ENCODE peak calls at places on chromosomes 7 and 10, in ten cellular contexts. One of them, this sample, is unnamed. For H3K9me3, the result is how much of the 10 kb centered on the place peaks cover.

GRCh38 chr7:107167483-107168232 is 1.1 kb upstream of the HBP1 start:
- DNase-seq in hepatocyte: peak
- DNase-seq in left ventricle myocardium inferior: peak
- DNase-seq in mucosa of descending colon: peak
- DNase-seq in body of pancreas: peak
- DNase-seq in tibial artery: no peak
- DNase-seq in colonic mucosa: peak
- DNase-seq in heart left ventricle: peak
- DNase-seq in K562: peak
- DNase-seq in stomach: peak
- DNase-seq in this sample: peak

GRCh38 chr10:111578076-111578475 is 501.2 kb downstream of the ADRA2A start:
- DNase-seq in mucosa of descending colon: no peak
- DNase-seq in colonic mucosa: no peak
- DNase-seq in K562: no peak
- DNase-seq in heart left ventricle: no peak
- DNase-seq in tibial artery: no peak
- DNase-seq in body of pancreas: no peak
- DNase-seq in hepatocyte: no peak
- DNase-seq in stomach: no peak
- DNase-seq in left ventricle myocardium inferior: no peak
- DNase-seq in this sample: no peak

GRCh38 chr10:71134732-71135211 is 77.6 kb upstream of the UNC5B start:
- DNase-seq in body of pancreas: no peak
- DNase-seq in tibial artery: peak
- DNase-seq in colonic mucosa: no peak
- DNase-seq in stomach: no peak
- DNase-seq in heart left ventricle: no peak
- DNase-seq in left ventricle myocardium inferior: no peak
- DNase-seq in K562: no peak
- DNase-seq in hepatocyte: no peak
- DNase-seq in mucosa of descending colon: no peak
- DNase-seq in this sample: no peak

GRCh38 chr7:64494912-64495461 is 67.9 kb downstream of the ZNF680 start:
- DNase-seq in left ventricle myocardium inferior: no peak
- DNase-seq in hepatocyte: no peak
- DNase-seq in tibial artery: no peak
- DNase-seq in stomach: no peak
- DNase-seq in mucosa of descending colon: no peak
- DNase-seq in heart left ventricle: no peak
- DNase-seq in body of pancreas: no peak
- DNase-seq in colonic mucosa: no peak
- DNase-seq in K562: no peak
- DNase-seq in this sample: no peak

GRCh38 chr10:60573342-60573741 is 183.7 kb upstream of the ANK3 start:
- DNase-seq in K562: no peak
- DNase-seq in left ventricle myocardium inferior: no peak
- DNase-seq in body of pancreas: no peak
- DNase-seq in heart left ventricle: no peak
- DNase-seq in hepatocyte: no peak
- DNase-seq in stomach: no peak
- DNase-seq in colonic mucosa: no peak
- DNase-seq in mucosa of descending colon: no peak
- DNase-seq in tibial artery: no peak
- DNase-seq in this sample: no peak

GRCh38 chr7:140404565-140405080 is 765 bp downstream of the RAB19 start:
- DNase-seq in body of pancreas: no peak
- DNase-seq in colonic mucosa: no peak
- DNase-seq in stomach: no peak
- DNase-seq in K562: no peak
- DNase-seq in heart left ventricle: no peak
- DNase-seq in tibial artery: no peak
- DNase-seq in left ventricle myocardium inferior: no peak
- DNase-seq in hepatocyte: no peak
- DNase-seq in mucosa of descending colon: no peak
- DNase-seq in this sample: no peak

GRCh38 chr10:25388862-25389206 is 214.0 kb downstream of the GPR158 start:
- DNase-seq in colonic mucosa: no peak
- DNase-seq in mucosa of descending colon: no peak
- DNase-seq in body of pancreas: no peak
- DNase-seq in stomach: no peak
- DNase-seq in left ventricle myocardium inferior: no peak
- DNase-seq in heart left ventricle: no peak
- DNase-seq in hepatocyte: no peak
- DNase-seq in tibial artery: no peak
- DNase-seq in K562: no peak
- DNase-seq in this sample: no peak

GRCh38 chr7:28211006-28211405 is 30.4 kb upstream of the JAZF1 start:
- DNase-seq in heart left ventricle: no peak
- DNase-seq in body of pancreas: no peak
- DNase-seq in stomach: no peak
- DNase-seq in hepatocyte: no peak
- DNase-seq in colonic mucosa: no peak
- DNase-seq in tibial artery: no peak
- DNase-seq in K562: no peak
- DNase-seq in left ventricle myocardium inferior: no peak
- DNase-seq in mucosa of descending colon: no peak
- DNase-seq in this sample: no peak

GRCh38 chr10:92590623-92591549 is 2.0 kb upstream of the KIF11 start:
- DNase-seq in colonic mucosa: peak
- DNase-seq in mucosa of descending colon: peak
- DNase-seq in body of pancreas: peak
- DNase-seq in K562: peak
- DNase-seq in hepatocyte: peak
- DNase-seq in heart left ventricle: peak
- DNase-seq in tibial artery: peak
- DNase-seq in stomach: no peak
- DNase-seq in left ventricle myocardium inferior: peak
- DNase-seq in this sample: peak
- TF ChIP-seq CTCF in colonic mucosa: no peak
- TF ChIP-seq CTCF in mucosa of descending colon: no peak
- TF ChIP-seq CTCF in body of pancreas: no peak
- TF ChIP-seq CTCF in K562: peak
- TF ChIP-seq CTCF in hepatocyte: peak
- TF ChIP-seq CTCF in heart left ventricle: no peak
- TF ChIP-seq CTCF in tibial artery: no peak
- TF ChIP-seq CTCF in stomach: no peak
- TF ChIP-seq CTCF in left ventricle myocardium inferior: peak
- TF ChIP-seq CTCF in this sample: no peak

GRCh38 chr7:32516551-32517082 is 21.3 kb downstream of the AVL9 start:
- DNase-seq in left ventricle myocardium inferior: no peak
- DNase-seq in hepatocyte: peak
- DNase-seq in tibial artery: no peak
- DNase-seq in colonic mucosa: peak
- DNase-seq in stomach: no peak
- DNase-seq in mucosa of descending colon: peak
- DNase-seq in K562: no peak
- DNase-seq in body of pancreas: no peak
- DNase-seq in heart left ventricle: no peak
- DNase-seq in this sample: no peak

GRCh38 chr7:32522746-32523145 is 27.5 kb downstream of the AVL9 start:
- DNase-seq in left ventricle myocardium inferior: no peak
- DNase-seq in K562: no peak
- DNase-seq in heart left ventricle: no peak
- DNase-seq in colonic mucosa: no peak
- DNase-seq in stomach: no peak
- DNase-seq in mucosa of descending colon: no peak
- DNase-seq in body of pancreas: no peak
- DNase-seq in hepatocyte: no peak
- DNase-seq in tibial artery: no peak
- DNase-seq in this sample: no peak

GRCh38 chr7:32519763-32520162 is 24.5 kb downstream of the AVL9 start:
- DNase-seq in hepatocyte: no peak
- DNase-seq in left ventricle myocardium inferior: no peak
- DNase-seq in K562: no peak
- DNase-seq in body of pancreas: no peak
- DNase-seq in colonic mucosa: no peak
- DNase-seq in mucosa of descending colon: no peak
- DNase-seq in heart left ventricle: no peak
- DNase-seq in tibial artery: no peak
- DNase-seq in stomach: no peak
- DNase-seq in this sample: no peak

GRCh38 chr7:32515890-32516550 is 20.7 kb downstream of the AVL9 start:
- DNase-seq in body of pancreas: no peak
- DNase-seq in heart left ventricle: no peak
- DNase-seq in stomach: no peak
- DNase-seq in tibial artery: no peak
- DNase-seq in hepatocyte: peak
- DNase-seq in left ventricle myocardium inferior: no peak
- DNase-seq in colonic mucosa: no peak
- DNase-seq in mucosa of descending colon: peak
- DNase-seq in K562: no peak
- DNase-seq in this sample: no peak

DNA sequence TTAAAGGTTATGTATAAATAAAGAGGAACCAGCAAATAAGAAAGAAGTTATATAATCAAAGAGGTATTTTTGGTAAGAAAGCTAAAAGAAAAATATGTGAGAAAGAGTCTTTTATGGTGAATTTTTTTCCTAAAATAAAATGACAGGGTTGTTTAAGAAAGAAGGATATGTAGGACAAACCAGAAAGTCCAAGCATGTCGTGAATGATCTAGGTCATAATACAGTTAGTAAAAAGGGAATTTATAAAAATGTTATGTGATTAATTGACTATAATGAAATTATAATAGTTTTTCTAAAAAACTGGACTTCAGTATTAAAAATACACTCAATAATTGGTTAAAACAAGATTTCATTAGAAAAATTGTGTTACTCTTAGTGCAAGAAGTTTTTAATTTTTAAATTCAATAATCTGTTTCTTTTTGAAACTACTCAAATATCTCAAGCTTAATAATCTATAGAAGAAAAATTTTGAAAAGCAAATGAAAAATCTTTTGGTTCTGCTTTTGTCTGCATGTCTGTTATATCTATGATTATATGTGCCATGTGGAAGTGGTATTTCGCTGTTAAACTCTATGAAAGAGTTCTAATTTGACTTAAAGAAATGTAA is 23.3 kb downstream of the AVL9 start:
- DNase-seq in K562: no peak
- DNase-seq in body of pancreas: no peak
- DNase-seq in tibial artery: no peak
- DNase-seq in colonic mucosa: no peak
- DNase-seq in stomach: no peak
- DNase-seq in mucosa of descending colon: no peak
- DNase-seq in hepatocyte: no peak
- DNase-seq in heart left ventricle: no peak
- DNase-seq in left ventricle myocardium inferior: no peak
- DNase-seq in this sample: no peak
- H3K9me3 ChIP-seq in K562: under half
- H3K9me3 ChIP-seq in body of pancreas: under half
- H3K9me3 ChIP-seq in tibial artery: under half
- H3K9me3 ChIP-seq in colonic mucosa: under half
- H3K9me3 ChIP-seq in stomach: under half
- H3K9me3 ChIP-seq in mucosa of descending colon: under half
- H3K9me3 ChIP-seq in hepatocyte: under half
- H3K9me3 ChIP-seq in heart left ventricle: under half
- H3K9me3 ChIP-seq in left ventricle myocardium inferior: under half
- H3K9me3 ChIP-seq in this sample: under half

GRCh38 chr7:120181499-120181898 is 91.5 kb upstream of the KCND2 start:
- DNase-seq in body of pancreas: no peak
- DNase-seq in stomach: no peak
- DNase-seq in colonic mucosa: no peak
- DNase-seq in hepatocyte: no peak
- DNase-seq in tibial artery: no peak
- DNase-seq in left ventricle myocardium inferior: no peak
- DNase-seq in heart left ventricle: no peak
- DNase-seq in mucosa of descending colon: no peak
- DNase-seq in K562: no peak
- DNase-seq in this sample: no peak

GRCh38 chr7:120185940-120186682 is 86.9 kb upstream of the KCND2 start:
- DNase-seq in stomach: no peak
- DNase-seq in tibial artery: no peak
- DNase-seq in left ventricle myocardium inferior: no peak
- DNase-seq in colonic mucosa: no peak
- DNase-seq in hepatocyte: no peak
- DNase-seq in heart left ventricle: no peak
- DNase-seq in K562: no peak
- DNase-seq in mucosa of descending colon: no peak
- DNase-seq in body of pancreas: no peak
- DNase-seq in this sample: no peak

GRCh38 chr7:120184866-120185265 is 88.1 kb upstream of the KCND2 start:
- DNase-seq in mucosa of descending colon: no peak
- DNase-seq in colonic mucosa: no peak
- DNase-seq in heart left ventricle: no peak
- DNase-seq in left ventricle myocardium inferior: no peak
- DNase-seq in hepatocyte: no peak
- DNase-seq in K562: no peak
- DNase-seq in body of pancreas: no peak
- DNase-seq in stomach: no peak
- DNase-seq in tibial artery: peak
- DNase-seq in this sample: no peak

GRCh38 chr7:120180221-120180620 is 92.8 kb upstream of the KCND2 start:
- DNase-seq in heart left ventricle: no peak
- DNase-seq in left ventricle myocardium inferior: no peak
- DNase-seq in hepatocyte: no peak
- DNase-seq in colonic mucosa: no peak
- DNase-seq in body of pancreas: no peak
- DNase-seq in stomach: no peak
- DNase-seq in tibial artery: no peak
- DNase-seq in mucosa of descending colon: no peak
- DNase-seq in K562: no peak
- DNase-seq in this sample: no peak
- TF ChIP-seq CTCF in heart left ventricle: no peak
- TF ChIP-seq CTCF in left ventricle myocardium inferior: no peak
- TF ChIP-seq CTCF in hepatocyte: no peak
- TF ChIP-seq CTCF in colonic mucosa: no peak
- TF ChIP-seq CTCF in body of pancreas: no peak
- TF ChIP-seq CTCF in stomach: no peak
- TF ChIP-seq CTCF in tibial artery: no peak
- TF ChIP-seq CTCF in mucosa of descending colon: no peak
- TF ChIP-seq CTCF in K562: no peak
- TF ChIP-seq CTCF in this sample: no peak

GRCh38 chr7:158107806-158108205 is 479.8 kb downstream of the PTPRN2 start:
- DNase-seq in mucosa of descending colon: no peak
- DNase-seq in K562: no peak
- DNase-seq in stomach: peak
- DNase-seq in tibial artery: no peak
- DNase-seq in body of pancreas: no peak
- DNase-seq in colonic mucosa: no peak
- DNase-seq in left ventricle myocardium inferior: no peak
- DNase-seq in hepatocyte: no peak
- DNase-seq in heart left ventricle: no peak
- DNase-seq in this sample: no peak

GRCh38 chr7:158108646-158109293 is 478.9 kb downstream of the PTPRN2 start:
- DNase-seq in body of pancreas: no peak
- DNase-seq in mucosa of descending colon: no peak
- DNase-seq in hepatocyte: no peak
- DNase-seq in heart left ventricle: no peak
- DNase-seq in K562: no peak
- DNase-seq in tibial artery: no peak
- DNase-seq in stomach: peak
- DNase-seq in left ventricle myocardium inferior: no peak
- DNase-seq in colonic mucosa: no peak
- DNase-seq in this sample: no peak

GRCh38 chr7:158110034-158110590 is 477.5 kb downstream of the PTPRN2 start:
- DNase-seq in body of pancreas: no peak
- DNase-seq in mucosa of descending colon: no peak
- DNase-seq in stomach: peak
- DNase-seq in left ventricle myocardium inferior: no peak
- DNase-seq in colonic mucosa: no peak
- DNase-seq in hepatocyte: no peak
- DNase-seq in K562: no peak
- DNase-seq in tibial artery: no peak
- DNase-seq in heart left ventricle: no peak
- DNase-seq in this sample: no peak

GRCh38 chr7:158110661-158111555 is 476.7 kb downstream of the PTPRN2 start:
- DNase-seq in K562: no peak
- DNase-seq in colonic mucosa: no peak
- DNase-seq in mucosa of descending colon: no peak
- DNase-seq in hepatocyte: peak
- DNase-seq in left ventricle myocardium inferior: no peak
- DNase-seq in tibial artery: no peak
- DNase-seq in body of pancreas: no peak
- DNase-seq in stomach: peak
- DNase-seq in heart left ventricle: no peak
- DNase-seq in this sample: no peak

GRCh38 chr7:158109364-158110033 is 478.1 kb downstream of the PTPRN2 start:
- DNase-seq in heart left ventricle: no peak
- DNase-seq in stomach: peak
- DNase-seq in body of pancreas: no peak
- DNase-seq in hepatocyte: no peak
- DNase-seq in mucosa of descending colon: no peak
- DNase-seq in colonic mucosa: no peak
- DNase-seq in tibial artery: no peak
- DNase-seq in left ventricle myocardium inferior: no peak
- DNase-seq in K562: peak
- DNase-seq in this sample: no peak
- H3K9me3 ChIP-seq in heart left ventricle: under half
- H3K9me3 ChIP-seq in stomach: under half
- H3K9me3 ChIP-seq in body of pancreas: under half
- H3K9me3 ChIP-seq in hepatocyte: under half
- H3K9me3 ChIP-seq in mucosa of descending colon: under half
- H3K9me3 ChIP-seq in colonic mucosa: under half
- H3K9me3 ChIP-seq in tibial artery: under half
- H3K9me3 ChIP-seq in left ventricle myocardium inferior: under half
- H3K9me3 ChIP-seq in K562: under half
- H3K9me3 ChIP-seq in this sample: under half